ENCODE peak calls at places on chromosomes 7 and 10, in seven cellular contexts. One of them, this sample, is unnamed.

GRCh38 chr7:91922857-91923256 is 17.8 kb upstream of the AKAP9 start:
- DNase-seq in caudate nucleus: no peak
- DNase-seq in upper lobe of right lung: no peak
- DNase-seq in GM23338: no peak
- DNase-seq in CD4-positive, CD25-positive, alpha-beta regulatory T cell: no peak
- DNase-seq in SJCRH30: no peak
- DNase-seq in suprapubic skin: no peak
- DNase-seq in this sample: no peak

GRCh38 chr10:96090463-96090800 is 39.7 kb upstream of the ZNF518A start:
- DNase-seq in CD4-positive, CD25-positive, alpha-beta regulatory T cell: no peak
- DNase-seq in caudate nucleus: no peak
- DNase-seq in upper lobe of right lung: no peak
- DNase-seq in suprapubic skin: no peak
- DNase-seq in SJCRH30: no peak
- DNase-seq in GM23338: no peak
- DNase-seq in this sample: no peak

GRCh38 chr7:21636694-21637093 is 93.9 kb downstream of the DNAH11 start:
- DNase-seq in upper lobe of right lung: no peak
- DNase-seq in caudate nucleus: no peak
- DNase-seq in GM23338: no peak
- DNase-seq in suprapubic skin: no peak
- DNase-seq in SJCRH30: no peak
- DNase-seq in CD4-positive, CD25-positive, alpha-beta regulatory T cell: no peak
- DNase-seq in this sample: no peak

GRCh38 chr7:80330434-80330833 is 181.4 kb downstream of the GNAT3 start:
- DNase-seq in caudate nucleus: no peak
- DNase-seq in GM23338: no peak
- DNase-seq in upper lobe of right lung: no peak
- DNase-seq in suprapubic skin: no peak
- DNase-seq in SJCRH30: no peak
- DNase-seq in CD4-positive, CD25-positive, alpha-beta regulatory T cell: no peak
- DNase-seq in this sample: no peak

GRCh38 chr10:30793093-30793492 is 163.5 kb upstream of the LYZL2 start:
- DNase-seq in suprapubic skin: no peak
- DNase-seq in GM23338: no peak
- DNase-seq in CD4-positive, CD25-positive, alpha-beta regulatory T cell: no peak
- DNase-seq in upper lobe of right lung: no peak
- DNase-seq in SJCRH30: no peak
- DNase-seq in caudate nucleus: no peak
- DNase-seq in this sample: no peak

GRCh38 chr7:105800442-105800841 is 76.0 kb downstream of the ATXN7L1 start:
- DNase-seq in suprapubic skin: no peak
- DNase-seq in upper lobe of right lung: no peak
- DNase-seq in CD4-positive, CD25-positive, alpha-beta regulatory T cell: peak; percentile 50
- DNase-seq in GM23338: no peak
- DNase-seq in SJCRH30: no peak
- DNase-seq in caudate nucleus: no peak
- DNase-seq in this sample: no peak

GRCh38 chr7:92366730-92367129 is 80.6 kb upstream of the GATAD1 start:
- DNase-seq in SJCRH30: no peak
- DNase-seq in upper lobe of right lung: no peak
- DNase-seq in GM23338: no peak
- DNase-seq in suprapubic skin: no peak
- DNase-seq in CD4-positive, CD25-positive, alpha-beta regulatory T cell: no peak
- DNase-seq in caudate nucleus: no peak
- DNase-seq in this sample: no peak

GRCh38 chr10:69348824-69349541 is 67.7 kb downstream of the TACR2 start:
- DNase-seq in GM23338: no peak
- DNase-seq in SJCRH30: no peak
- DNase-seq in upper lobe of right lung: no peak
- DNase-seq in suprapubic skin: peak; percentile 85
- DNase-seq in caudate nucleus: no peak
- DNase-seq in CD4-positive, CD25-positive, alpha-beta regulatory T cell: peak; percentile 55
- DNase-seq in this sample: no peak

GRCh38 chr7:106626376-106627293 is 34.3 kb downstream of the CCDC71L start:
- DNase-seq in caudate nucleus: no peak
- DNase-seq in suprapubic skin: no peak
- DNase-seq in CD4-positive, CD25-positive, alpha-beta regulatory T cell: no peak
- DNase-seq in upper lobe of right lung: no peak
- DNase-seq in GM23338: peak; percentile 43
- DNase-seq in SJCRH30: no peak
- DNase-seq in this sample: no peak

GRCh38 chr10:52644678-52645434 is 127.7 kb downstream of the MBL2 start:
- DNase-seq in suprapubic skin: no peak
- DNase-seq in CD4-positive, CD25-positive, alpha-beta regulatory T cell: peak; percentile 13
- DNase-seq in caudate nucleus: no peak
- DNase-seq in upper lobe of right lung: no peak
- DNase-seq in GM23338: peak; percentile 77
- DNase-seq in SJCRH30: peak; percentile 70
- DNase-seq in this sample: peak; percentile 5

GRCh38 chr10:6713716-6714115 is 133.6 kb upstream of the PRKCQ start:
- DNase-seq in upper lobe of right lung: no peak
- DNase-seq in CD4-positive, CD25-positive, alpha-beta regulatory T cell: peak; percentile 42
- DNase-seq in SJCRH30: no peak
- DNase-seq in suprapubic skin: no peak
- DNase-seq in GM23338: peak; percentile 45
- DNase-seq in caudate nucleus: no peak
- DNase-seq in this sample: no peak

GRCh38 chr10:21095073-21095472 is 198.0 kb upstream of the NEBL start:
- DNase-seq in caudate nucleus: no peak
- DNase-seq in upper lobe of right lung: no peak
- DNase-seq in SJCRH30: no peak
- DNase-seq in CD4-positive, CD25-positive, alpha-beta regulatory T cell: no peak
- DNase-seq in suprapubic skin: no peak
- DNase-seq in GM23338: no peak
- DNase-seq in this sample: no peak

GRCh38 chr10:124728071-124728829 is 15.9 kb downstream of the FAM53B start:
- DNase-seq in CD4-positive, CD25-positive, alpha-beta regulatory T cell: peak; percentile 68
- DNase-seq in suprapubic skin: no peak
- DNase-seq in caudate nucleus: no peak
- DNase-seq in upper lobe of right lung: peak; percentile 63
- DNase-seq in GM23338: no peak
- DNase-seq in SJCRH30: peak; percentile 43
- DNase-seq in this sample: no peak

GRCh38 chr10:28719789-28720436 is 42.6 kb downstream of the BAMBI start:
- DNase-seq in CD4-positive, CD25-positive, alpha-beta regulatory T cell: no peak
- DNase-seq in caudate nucleus: no peak
- DNase-seq in SJCRH30: no peak
- DNase-seq in suprapubic skin: no peak
- DNase-seq in upper lobe of right lung: no peak
- DNase-seq in GM23338: no peak
- DNase-seq in this sample: no peak